ENCODE peak calls at places on chromosomes 11 and 22, in six cellular contexts. One of them, this sample, is unnamed.

GRCh38 chr22:25176175-25176574 is 23.5 kb upstream of the CRYBB3 start:
- DNase-seq in hepatocyte: no peak
- DNase-seq in choroid plexus epithelial cell: no peak
- DNase-seq in right cardiac atrium: no peak
- DNase-seq in adrenal gland: peak; percentile 45
- DNase-seq in heart right ventricle: no peak
- DNase-seq in this sample: no peak

GRCh38 chr11:119092880-119093665 is 8.4 kb downstream of the HMBS start:
- DNase-seq in heart right ventricle: no peak
- DNase-seq in adrenal gland: no peak
- DNase-seq in choroid plexus epithelial cell: peak; percentile 40
- DNase-seq in right cardiac atrium: peak; percentile 27
- DNase-seq in hepatocyte: no peak
- DNase-seq in this sample: no peak

GRCh38 chr11:34457607-34458006 is 18.9 kb downstream of the CAT start:
- DNase-seq in adrenal gland: no peak
- DNase-seq in heart right ventricle: no peak
- DNase-seq in right cardiac atrium: no peak
- DNase-seq in choroid plexus epithelial cell: no peak
- DNase-seq in hepatocyte: no peak
- DNase-seq in this sample: no peak

GRCh38 chr11:877565-877964 is 33.0 kb downstream of the CHID1 start:
- DNase-seq in hepatocyte: no peak
- DNase-seq in choroid plexus epithelial cell: no peak
- DNase-seq in heart right ventricle: no peak
- DNase-seq in right cardiac atrium: no peak
- DNase-seq in adrenal gland: no peak
- DNase-seq in this sample: no peak

GRCh38 chr11:73950869-73951710 is at the start of gene DNAJB13:
- DNase-seq in right cardiac atrium: no peak
- DNase-seq in choroid plexus epithelial cell: peak; percentile 68
- DNase-seq in adrenal gland: peak; percentile 38
- DNase-seq in hepatocyte: peak; percentile 52
- DNase-seq in heart right ventricle: no peak
- DNase-seq in this sample: peak; percentile 58

GRCh38 chr22:17999851-18000250 is 24.5 kb downstream of the MICAL3 start:
- DNase-seq in hepatocyte: no peak
- DNase-seq in choroid plexus epithelial cell: no peak
- DNase-seq in right cardiac atrium: no peak
- DNase-seq in heart right ventricle: no peak
- DNase-seq in adrenal gland: no peak
- DNase-seq in this sample: no peak

GRCh38 chr11:32385998-32386397 is 49.3 kb downstream of the WT1 start:
- DNase-seq in choroid plexus epithelial cell: peak; percentile 75
- DNase-seq in heart right ventricle: peak; percentile 31
- DNase-seq in right cardiac atrium: no peak
- DNase-seq in adrenal gland: peak; percentile 19
- DNase-seq in hepatocyte: peak; percentile 76
- DNase-seq in this sample: peak; percentile 81

GRCh38 chr22:40728731-40729189 is 49.5 kb downstream of the MCHR1 start:
- DNase-seq in hepatocyte: peak; percentile 68
- DNase-seq in adrenal gland: no peak
- DNase-seq in right cardiac atrium: peak; percentile 25
- DNase-seq in heart right ventricle: no peak
- DNase-seq in choroid plexus epithelial cell: peak; percentile 27
- DNase-seq in this sample: peak; percentile 36

GRCh38 chr11:126544311-126545056 is 189.0 kb downstream of the ST3GAL4 start:
- DNase-seq in right cardiac atrium: no peak
- DNase-seq in hepatocyte: peak; percentile 73
- DNase-seq in adrenal gland: peak; percentile 68
- DNase-seq in heart right ventricle: no peak
- DNase-seq in choroid plexus epithelial cell: peak; percentile 28
- DNase-seq in this sample: peak; percentile 29

DNA sequence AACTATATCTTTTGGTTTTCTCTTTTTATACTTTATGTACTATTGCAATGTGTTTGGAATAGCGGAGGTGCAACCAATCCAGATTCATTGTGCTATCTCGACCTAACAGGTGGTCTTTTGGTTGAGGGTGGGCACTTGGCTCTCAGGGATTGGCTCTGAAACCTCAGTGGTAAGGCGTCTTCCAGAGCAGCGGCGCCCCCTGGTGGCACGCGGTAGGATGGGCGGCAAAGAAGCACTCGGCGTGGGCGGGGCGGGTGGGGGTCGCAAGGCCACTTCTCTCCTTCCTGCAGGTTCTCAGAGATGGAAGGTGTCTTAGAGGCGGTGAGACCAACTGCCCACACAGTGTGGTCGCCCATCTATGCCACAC is 19.2 kb upstream of the PLET1 start:
- DNase-seq in hepatocyte: peak; percentile 79
- DNase-seq in right cardiac atrium: peak; percentile 91
- DNase-seq in adrenal gland: peak; percentile 54
- DNase-seq in heart right ventricle: peak; percentile 68
- DNase-seq in choroid plexus epithelial cell: peak; percentile 67
- DNase-seq in this sample: peak; percentile 61
- H3K4me3 ChIP-seq in hepatocyte: no peak overlapping the region
- H3K4me3 ChIP-seq in right cardiac atrium: peak overlapping the region; percentile 53
- H3K4me3 ChIP-seq in adrenal gland: peak overlapping the region; percentile 48
- H3K4me3 ChIP-seq in heart right ventricle: peak overlapping the region; percentile 59
- H3K4me3 ChIP-seq in choroid plexus epithelial cell: peak overlapping the region; percentile 59
- H3K4me3 ChIP-seq in this sample: peak overlapping the region; percentile 57

GRCh38 chr22:38706885-38707180 is 1.1 kb downstream of the GTPBP1 start:
- DNase-seq in heart right ventricle: no peak
- DNase-seq in adrenal gland: no peak
- DNase-seq in hepatocyte: no peak
- DNase-seq in choroid plexus epithelial cell: no peak
- DNase-seq in right cardiac atrium: no peak
- DNase-seq in this sample: no peak

GRCh38 chr22:38707346-38707745 is 1.6 kb downstream of the GTPBP1 start:
- DNase-seq in choroid plexus epithelial cell: peak; percentile 64
- DNase-seq in right cardiac atrium: no peak
- DNase-seq in heart right ventricle: no peak
- DNase-seq in adrenal gland: no peak
- DNase-seq in hepatocyte: peak; percentile 56
- DNase-seq in this sample: peak; percentile 58

GRCh38 chr22:38706101-38706884 is 549 bp downstream of the GTPBP1 start:
- DNase-seq in hepatocyte: peak; percentile 62
- DNase-seq in heart right ventricle: peak; percentile 43
- DNase-seq in choroid plexus epithelial cell: peak; percentile 55
- DNase-seq in right cardiac atrium: peak; percentile 73
- DNase-seq in adrenal gland: peak; percentile 62
- DNase-seq in this sample: peak; percentile 36

GRCh38 chr22:38705235-38706100 is at the start of gene GTPBP1:
- DNase-seq in hepatocyte: peak; percentile 100
- DNase-seq in heart right ventricle: peak; percentile 100
- DNase-seq in right cardiac atrium: peak; percentile 99
- DNase-seq in choroid plexus epithelial cell: peak; percentile 100
- DNase-seq in adrenal gland: peak; percentile 99
- DNase-seq in this sample: peak; percentile 100

GRCh38 chr22:38704568-38705234 is 1.0 kb upstream of the GTPBP1 start:
- DNase-seq in adrenal gland: no peak
- DNase-seq in hepatocyte: no peak
- DNase-seq in heart right ventricle: no peak
- DNase-seq in choroid plexus epithelial cell: no peak
- DNase-seq in right cardiac atrium: no peak
- DNase-seq in this sample: peak; percentile 31
- H3K4me3 ChIP-seq in adrenal gland: peak overlapping the region; percentile 36
- H3K4me3 ChIP-seq in hepatocyte: no peak overlapping the region
- H3K4me3 ChIP-seq in heart right ventricle: peak overlapping the region; percentile 42
- H3K4me3 ChIP-seq in choroid plexus epithelial cell: peak overlapping the region; percentile 50
- H3K4me3 ChIP-seq in right cardiac atrium: peak overlapping the region; percentile 16
- H3K4me3 ChIP-seq in this sample: peak overlapping the region; percentile 32

GRCh38 chr11:63504933-63505586 is 824 bp upstream of the LGALS12 start:
- DNase-seq in choroid plexus epithelial cell: no peak
- DNase-seq in right cardiac atrium: peak; percentile 64
- DNase-seq in hepatocyte: no peak
- DNase-seq in adrenal gland: peak; percentile 54
- DNase-seq in heart right ventricle: peak; percentile 43
- DNase-seq in this sample: peak; percentile 35
- H3K4me3 ChIP-seq in choroid plexus epithelial cell: no peak overlapping the region
- H3K4me3 ChIP-seq in right cardiac atrium: no peak overlapping the region
- H3K4me3 ChIP-seq in hepatocyte: no peak overlapping the region
- H3K4me3 ChIP-seq in adrenal gland: no peak overlapping the region
- H3K4me3 ChIP-seq in heart right ventricle: no peak overlapping the region
- H3K4me3 ChIP-seq in this sample: no peak overlapping the region

GRCh38 chr11:68118753-68119448 is 2.3 kb downstream of the CHKA start:
- DNase-seq in choroid plexus epithelial cell: peak; percentile 17
- DNase-seq in hepatocyte: peak; percentile 28
- DNase-seq in right cardiac atrium: no peak
- DNase-seq in adrenal gland: peak; percentile 75
- DNase-seq in heart right ventricle: no peak
- DNase-seq in this sample: no peak
- H3K4me3 ChIP-seq in choroid plexus epithelial cell: peak overlapping the region; percentile 2
- H3K4me3 ChIP-seq in hepatocyte: peak overlapping the region; percentile 85
- H3K4me3 ChIP-seq in right cardiac atrium: no peak overlapping the region
- H3K4me3 ChIP-seq in adrenal gland: peak overlapping the region; percentile 89
- H3K4me3 ChIP-seq in heart right ventricle: no peak overlapping the region
- H3K4me3 ChIP-seq in this sample: peak overlapping the region; percentile 5

DNA sequence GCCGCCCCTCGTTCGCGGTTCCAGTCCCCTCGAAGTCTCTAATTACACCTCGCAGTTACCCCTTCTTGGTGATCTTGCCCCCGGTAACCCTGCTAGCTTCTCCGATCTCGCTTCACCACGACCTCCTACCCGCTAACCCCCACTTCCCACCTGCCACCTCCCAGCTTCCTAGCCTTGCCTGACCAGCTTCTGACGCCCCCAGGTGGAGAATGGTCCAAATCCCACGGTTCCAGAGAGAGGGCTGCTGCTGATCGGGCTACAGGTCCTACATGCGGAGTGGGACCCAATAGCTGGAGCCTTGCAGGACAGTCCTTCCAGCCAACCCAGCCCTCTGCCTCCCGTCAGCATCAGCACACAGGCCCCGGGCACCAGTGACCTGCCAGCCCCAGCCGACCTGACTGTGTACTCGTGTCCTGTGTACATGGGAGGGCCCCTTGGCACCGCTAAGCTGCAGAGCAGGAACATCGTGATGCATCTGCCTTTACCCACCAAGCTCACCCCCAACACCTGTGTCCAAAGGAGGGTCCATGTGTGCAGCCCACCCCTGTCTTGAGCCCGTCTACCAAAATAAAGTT is 31.9 kb downstream of the RRP8 start:
- DNase-seq in adrenal gland: no peak
- DNase-seq in hepatocyte: no peak
- DNase-seq in heart right ventricle: no peak
- DNase-seq in right cardiac atrium: no peak
- DNase-seq in choroid plexus epithelial cell: no peak
- DNase-seq in this sample: no peak
- H3K4me3 ChIP-seq in adrenal gland: no peak overlapping the region
- H3K4me3 ChIP-seq in hepatocyte: no peak overlapping the region
- H3K4me3 ChIP-seq in heart right ventricle: no peak overlapping the region
- H3K4me3 ChIP-seq in right cardiac atrium: no peak overlapping the region
- H3K4me3 ChIP-seq in choroid plexus epithelial cell: no peak overlapping the region
- H3K4me3 ChIP-seq in this sample: no peak overlapping the region

GRCh38 chr22:42343551-42344081 is 73.2 kb upstream of the TCF20 start:
- DNase-seq in adrenal gland: no peak
- DNase-seq in heart right ventricle: no peak
- DNase-seq in hepatocyte: peak; percentile 73
- DNase-seq in right cardiac atrium: peak; percentile 57
- DNase-seq in choroid plexus epithelial cell: no peak
- DNase-seq in this sample: no peak
- H3K4me3 ChIP-seq in adrenal gland: peak overlapping the region; percentile 59
- H3K4me3 ChIP-seq in heart right ventricle: peak overlapping the region; percentile 46
- H3K4me3 ChIP-seq in hepatocyte: no peak overlapping the region
- H3K4me3 ChIP-seq in right cardiac atrium: peak overlapping the region; percentile 76
- H3K4me3 ChIP-seq in choroid plexus epithelial cell: peak overlapping the region; percentile 35
- H3K4me3 ChIP-seq in this sample: peak overlapping the region; percentile 12

GRCh38 chr11:123300874-123301695 is 106.0 kb upstream of the CLMP start:
- DNase-seq in choroid plexus epithelial cell: peak; percentile 56
- DNase-seq in adrenal gland: no peak
- DNase-seq in hepatocyte: no peak
- DNase-seq in right cardiac atrium: no peak
- DNase-seq in heart right ventricle: no peak
- DNase-seq in this sample: peak; percentile 79
- H3K4me3 ChIP-seq in choroid plexus epithelial cell: peak overlapping the region; percentile 3
- H3K4me3 ChIP-seq in adrenal gland: peak overlapping the region; percentile 53
- H3K4me3 ChIP-seq in hepatocyte: no peak overlapping the region
- H3K4me3 ChIP-seq in right cardiac atrium: no peak overlapping the region
- H3K4me3 ChIP-seq in heart right ventricle: peak overlapping the region; percentile 46
- H3K4me3 ChIP-seq in this sample: no peak overlapping the region

This sample was measured in fibroblast of pulmonary artery.